ENCODE peak calls at places on chromosomes 12 and 14, in four cellular contexts. K is D341Med, X is transverse colon, T is OCI-LY7. C is an unnamed sample.

GRCh38 chr12:104482748-104483147 is 26.0 kb downstream of the CHST11 start:
- DNase-seq in K (no peak), X (no peak), T (no peak), C (no peak)

GRCh38 chr12:82760423-82760822 is 73.7 kb downstream of the TMTC2 start:
- DNase-seq in K (no peak), X (no peak), T (no peak), C (no peak)

GRCh38 chr12:13536219-13536910 is 339.8 kb downstream of the EMP1 start:
- DNase-seq in K (no peak), X (no peak), T (peak; percentile 0), C (peak; percentile 76)

GRCh38 chr14:60653709-60654161 is 4.5 kb upstream of the SIX1 start:
- DNase-seq in K (no peak), X (no peak), T (no peak), C (no peak)

GRCh38 chr14:22973217-22974032 is 8.9 kb downstream of the AJUBA start:
- DNase-seq in K (peak; percentile 63), X (peak; percentile 55), T (peak; percentile 65), C (peak; percentile 54)

GRCh38 chr12:26878661-26879119 is 45.7 kb upstream of the ITPR2 start:
- DNase-seq in K (peak; percentile 85), X (peak; percentile 74), T (peak; percentile 87), C (peak; percentile 77)

GRCh38 chr14:81991998-81992397 is 458.3 kb upstream of the SEL1L start:
- DNase-seq in K (no peak), X (no peak), T (peak; percentile 20), C (no peak)

GRCh38 chr14:64673748-64674147 is 30.5 kb upstream of the PLEKHG3 start:
- DNase-seq in K (no peak), X (no peak), T (no peak), C (no peak)

GRCh38 chr14:34052658-34053014 is 101.8 kb upstream of the EGLN3 start:
- DNase-seq in K (no peak), X (no peak), T (no peak), C (no peak)

GRCh38 chr12:43969882-43970281 is 134.0 kb downstream of the TMEM117 start:
- DNase-seq in K (no peak), X (no peak), T (no peak), C (no peak)

GRCh38 chr12:26340649-26341048 is 145.3 kb downstream of the SSPN start:
- DNase-seq in K (no peak), X (peak; percentile 19), T (peak; percentile 2), C (peak; percentile 26)

GRCh38 chr12:56146492-56147460 is 5.6 kb upstream of the MYL6B start:
- DNase-seq in K (no peak), X (peak; percentile 73), T (no peak), C (no peak)

GRCh38 chr12:22313276-22313995 is 21.1 kb downstream of the ST8SIA1 start:
- DNase-seq in K (no peak), X (no peak), T (no peak), C (no peak)

GRCh38 chr14:52464175-52464574 is 88.1 kb downstream of the TXNDC16 start:
- DNase-seq in K (no peak), X (no peak), T (no peak), C (no peak)

GRCh38 chr12:28780096-28780495 is 369.0 kb upstream of the FAR2 start:
- DNase-seq in K (no peak), X (peak; percentile 9), T (no peak), C (no peak)

GRCh38 chr12:94245984-94246383 is 97.6 kb downstream of the PLXNC1 start:
- DNase-seq in K (no peak), X (no peak), T (no peak), C (no peak)

GRCh38 chr14:49770212-49770817 is 2.4 kb downstream of the KLHDC2 start:
- DNase-seq in K (no peak), X (peak; percentile 69), T (no peak), C (no peak)

GRCh38 chr12:70264067-70264867 is 21.0 kb downstream of the CNOT2 start:
- DNase-seq in K (no peak), X (no peak), T (peak; percentile 27), C (no peak)

GRCh38 chr12:56804169-56804568 is 41.0 kb downstream of the HSD17B6 start:
- DNase-seq in K (no peak), X (no peak), T (no peak), C (no peak)

GRCh38 chr14:59819446-59820088 is 51.0 kb downstream of the RTN1 start:
- DNase-seq in K (no peak), X (no peak), T (no peak), C (no peak)

GRCh38 chr14:74444866-74445265 is 18.9 kb upstream of the SYNDIG1L start:
- DNase-seq in K (no peak), X (no peak), T (no peak), C (no peak)

GRCh38 chr12:132955094-132955932 is 793 bp downstream of the ZNF605 start:
- DNase-seq in K (no peak), X (peak; percentile 19), T (peak; percentile 5), C (peak; percentile 85)

GRCh38 chr14:60266021-60266937 is 17.3 kb downstream of the PPM1A start:
- DNase-seq in K (peak; percentile 52), X (no peak), T (peak; percentile 48), C (peak; percentile 35)

GRCh38 chr12:27861428-27862167 is 81.6 kb upstream of the MANSC4 start:
- DNase-seq in K (no peak), X (peak; percentile 57), T (peak; percentile 78), C (no peak)

GRCh38 chr12:120579179-120579578 is 2.0 kb downstream of the POP5 start:
- DNase-seq in K (no peak), X (no peak), T (no peak), C (no peak)

GRCh38 chr12:3223601-3224529 is 146.7 kb downstream of the TSPAN9 start:
- DNase-seq in K (no peak), X (no peak), T (no peak), C (no peak)

GRCh38 chr12:8698132-8698829 is 490 bp downstream of the RIMKLB start:
- DNase-seq in K (peak; percentile 56), X (peak; percentile 63), T (peak; percentile 60), C (peak; percentile 53)

GRCh38 chr12:25557830-25558436 is 4.8 kb upstream of the LMNTD1 start:
- DNase-seq in K (no peak), X (no peak), T (peak; percentile 61), C (peak; percentile 10)

GRCh38 chr12:46523863-46524770 is 151.5 kb upstream of the SLC38A2 start:
- DNase-seq in K (no peak), X (no peak), T (no peak), C (no peak)

GRCh38 chr12:12387521-12387920 is 30.6 kb downstream of the BORCS5 start:
- DNase-seq in K (no peak), X (no peak), T (no peak), C (no peak)

C was measured in germinal center.